ENCODE peak calls at places on chromosomes 5 and 9, in four cellular contexts. C is GM12878, B is HepG2, N is T47D. W is an unnamed sample.

GRCh38 chr9:93450817-93451761 is at the start of gene FAM120A:
- DNase-seq in N (peak; percentile 41), B (peak; percentile 38), C (no peak), W (no peak)

GRCh38 chr5:171813270-171813669 is 27.7 kb downstream of the SMIM23 start:
- DNase-seq in B (no peak), C (no peak), N (no peak), W (no peak)

GRCh38 chr9:74771262-74771585 is 116.5 kb downstream of the TRPM6 start:
- DNase-seq in B (no peak), N (no peak), C (no peak), W (no peak)

GRCh38 chr9:85522459-85523092 is 219.2 kb downstream of the AGTPBP1 start:
- DNase-seq in B (no peak), N (no peak), C (no peak), W (peak; percentile 85)

GRCh38 chr9:95446984-95447383 is 69.8 kb downstream of the PTCH1 start:
- DNase-seq in N (no peak), B (no peak), C (no peak), W (no peak)

GRCh38 chr5:17317499-17317898 is 100.1 kb downstream of the BASP1 start:
- DNase-seq in B (no peak), N (no peak), C (peak; percentile 25), W (no peak)

GRCh38 chr9:104863180-104863883 is 64.6 kb downstream of the ABCA1 start:
- DNase-seq in N (peak; percentile 98), B (peak; percentile 59), C (peak; percentile 7), W (no peak)

GRCh38 chr5:167573274-167574127 is 717.9 kb upstream of the WWC1 start:
- DNase-seq in N (no peak), B (no peak), C (no peak), W (peak; percentile 62)

GRCh38 chr5:179219661-179220620 is 125.3 kb downstream of the ADAMTS2 start:
- DNase-seq in C (no peak), B (no peak), N (no peak), W (no peak)

GRCh38 chr9:89182369-89182768 is 3.8 kb upstream of the SHC3 start:
- DNase-seq in N (no peak), C (no peak), B (no peak), W (no peak)

GRCh38 chr5:157994271-157994691 is 135.3 kb upstream of the CLINT1 start:
- DNase-seq in N (no peak), C (no peak), B (no peak), W (no peak)

GRCh38 chr5:148937830-148938534 is 111.6 kb downstream of the ADRB2 start:
- DNase-seq in N (no peak), B (no peak), C (no peak), W (peak; percentile 16)

GRCh38 chr5:151022511-151023018 is 2.2 kb downstream of the GPX3 start:
- DNase-seq in B (no peak), C (no peak), N (no peak), W (no peak)

GRCh38 chr5:126460977-126461376 is 37.8 kb downstream of the GRAMD2B start:
- DNase-seq in C (no peak), B (no peak), N (no peak), W (no peak)

GRCh38 chr5:7396169-7397004 is 449 bp downstream of the ADCY2 start:
- DNase-seq in C (no peak), N (peak; percentile 40), B (no peak), W (no peak)

GRCh38 chr9:110850401-110851135 is 182.0 kb downstream of the MUSK start:
- DNase-seq in N (no peak), C (no peak), B (no peak), W (no peak)

GRCh38 chr5:55694152-55694830 is 17.8 kb downstream of the SLC38A9 start:
- DNase-seq in C (no peak), B (peak; percentile 34), N (no peak), W (no peak)

GRCh38 chr5:132655821-132656773 is 1.9 kb upstream of the IL13 start:
- DNase-seq in B (no peak), N (no peak), C (no peak), W (peak; percentile 72)

GRCh38 chr9:90642570-90643539 is at the start of gene DIRAS2:
- DNase-seq in N (peak; percentile 31), C (no peak), B (no peak), W (peak; percentile 83)

GRCh38 chr5:145946112-145946861 is 9.9 kb downstream of the SH3RF2 start:
- DNase-seq in N (no peak), C (peak; percentile 27), B (peak; percentile 77), W (no peak)

GRCh38 chr9:121439711-121440110 is 59.9 kb downstream of the GGTA1 start:
- DNase-seq in C (no peak), N (no peak), B (no peak), W (no peak)

GRCh38 chr5:2381070-2381469 is 370.4 kb downstream of the IRX2 start:
- DNase-seq in N (no peak), B (no peak), C (no peak), W (no peak)
- TF ChIP-seq JUND in N (no peak), B (no peak), C (no peak), W (no peak)

DNA sequence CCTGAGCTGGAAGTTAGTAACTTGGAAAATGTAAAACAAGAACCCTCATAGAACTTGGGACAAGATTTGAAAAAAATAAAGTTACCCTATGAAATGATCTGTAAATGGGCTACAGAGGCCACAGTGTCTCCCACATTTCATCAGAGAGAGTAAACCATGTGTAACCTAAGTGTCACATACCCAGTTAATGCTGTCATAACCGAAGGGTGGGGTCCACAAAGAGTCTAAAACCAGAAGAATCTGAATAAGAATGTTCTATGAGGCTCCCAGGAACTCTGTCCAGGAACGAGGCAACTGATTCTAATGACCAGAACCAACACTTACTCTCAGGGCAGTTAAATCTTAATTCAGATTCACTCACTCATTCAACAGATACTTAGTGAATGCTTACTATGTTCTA is 1.0 kb upstream of the FAM13B start:
- DNase-seq in N (no peak), C (no peak), B (no peak), W (no peak)
- TF ChIP-seq JUND in N (no peak), C (no peak), B (no peak), W (no peak)

GRCh38 chr9:30349526-30350513 is 2034.6 kb upstream of the ACO1 start:
- DNase-seq in B (no peak), C (no peak), N (no peak), W (no peak)

GRCh38 chr9:30348904-30349303 is 2035.5 kb upstream of the ACO1 start:
- DNase-seq in C (no peak), N (no peak), B (no peak), W (no peak)
- TF ChIP-seq JUND in C (no peak), N (no peak), B (no peak), W (no peak)

DNA sequence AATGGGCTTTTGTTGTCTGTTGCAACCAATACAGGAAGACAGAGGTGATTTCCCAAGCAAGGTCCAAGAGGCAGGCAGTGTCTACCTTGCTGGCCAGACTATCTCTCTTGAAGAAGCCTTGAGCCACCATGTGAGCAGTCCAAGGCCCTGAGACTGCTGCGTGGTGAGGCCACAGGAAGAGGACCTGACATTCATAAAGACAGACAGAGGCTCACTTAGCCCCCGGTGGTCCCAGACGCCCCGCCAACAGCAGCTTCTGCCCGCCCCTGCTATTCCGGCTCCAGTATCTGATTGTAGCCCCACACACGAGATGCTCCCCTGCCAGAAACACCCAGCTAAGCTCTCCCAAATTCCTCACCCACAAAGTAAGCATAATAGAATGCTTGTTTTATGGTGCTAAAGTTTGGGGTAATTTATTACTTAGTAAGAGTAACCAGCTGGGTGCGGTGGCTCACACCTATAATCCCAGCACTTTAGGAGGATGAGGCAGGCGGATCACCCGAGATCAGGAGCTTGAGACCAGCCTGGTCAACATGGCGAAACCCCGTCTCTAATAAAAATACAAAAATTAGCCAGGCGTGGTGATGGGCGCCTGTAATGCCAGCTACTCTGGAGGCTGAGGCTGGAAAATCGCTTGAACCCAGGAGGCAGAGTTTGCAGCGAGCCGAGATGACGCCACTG is 22.8 kb upstream of the FUBP3 start:
- DNase-seq in N (no peak), C (no peak), B (no peak), W (no peak)
- TF ChIP-seq JUND in N (no peak), C (no peak), B (no peak), W (no peak)

DNA sequence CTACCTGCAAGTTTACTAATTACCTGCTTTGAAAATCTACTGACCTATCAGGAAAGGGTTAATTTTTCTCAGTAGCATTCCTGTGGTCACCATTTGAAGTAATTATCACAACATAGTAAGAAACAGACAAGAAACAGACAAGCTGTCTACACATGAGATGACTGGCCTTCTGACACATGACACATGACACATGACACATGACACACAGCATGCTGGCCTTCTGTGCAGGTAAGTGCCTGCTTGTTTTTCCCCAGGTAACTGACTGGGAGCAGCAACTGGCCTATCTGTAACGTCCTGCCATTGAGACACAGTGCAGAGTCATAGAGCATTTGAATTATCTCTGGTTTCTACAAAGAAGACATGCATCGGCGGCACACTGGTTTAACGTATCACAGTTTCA is 222.4 kb downstream of the CTNND2 start:
- DNase-seq in B (no peak), C (no peak), N (no peak), W (no peak)
- TF ChIP-seq JUND in B (no peak), C (no peak), N (no peak), W (no peak)

DNA sequence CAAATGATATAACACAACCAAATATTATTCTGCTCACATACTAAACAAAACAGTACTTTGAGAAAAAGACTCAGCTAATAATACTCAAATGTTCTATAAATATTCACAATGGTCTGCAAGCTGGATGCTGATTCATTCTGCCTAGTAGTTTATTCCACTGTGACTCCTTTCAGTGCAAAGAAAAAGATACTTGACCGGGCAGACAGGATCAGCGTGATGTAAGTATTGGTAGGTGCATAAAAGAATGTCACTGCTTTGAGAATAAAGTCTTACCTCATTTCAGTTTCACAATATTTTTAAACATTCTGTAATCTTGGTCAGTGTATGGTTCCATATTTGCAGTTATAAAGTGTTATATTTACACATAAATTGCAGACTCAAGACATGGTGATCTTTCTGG is 223.0 kb upstream of the NUDT12 start:
- DNase-seq in B (no peak), N (no peak), C (no peak), W (no peak)
- TF ChIP-seq JUND in B (no peak), N (no peak), C (no peak), W (no peak)

GRCh38 chr5:64789457-64789856 is 20.7 kb downstream of the CWC27 start:
- DNase-seq in C (no peak), N (no peak), B (no peak), W (no peak)

GRCh38 chr5:64792474-64792873 is 23.7 kb downstream of the CWC27 start:
- DNase-seq in N (no peak), B (peak; percentile 47), C (no peak), W (no peak)

GRCh38 chr5:64794053-64794770 is 25.5 kb downstream of the CWC27 start:
- DNase-seq in N (no peak), B (no peak), C (no peak), W (no peak)

GRCh38 chr5:64788156-64788555 is 19.4 kb downstream of the CWC27 start:
- DNase-seq in B (no peak), C (no peak), N (no peak), W (no peak)

DNA sequence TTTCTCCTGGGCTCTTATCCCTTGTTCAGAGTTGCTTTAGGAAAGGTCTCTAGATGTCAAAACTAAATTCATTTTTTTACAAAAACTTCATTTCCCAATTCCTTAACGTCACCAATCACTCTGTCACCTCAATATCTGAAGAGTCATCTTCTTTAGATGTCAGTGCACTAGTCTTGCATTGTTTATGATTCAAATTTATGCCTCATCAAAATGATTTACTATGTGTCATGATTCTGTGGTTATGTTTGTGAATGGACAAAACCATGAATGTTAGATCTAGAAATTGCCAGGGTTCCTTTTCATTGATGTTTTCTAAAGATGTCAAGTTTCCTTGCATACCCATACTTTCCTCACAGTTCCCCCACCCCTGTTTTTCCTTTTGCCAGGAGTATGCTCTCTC is 21.5 kb downstream of the CWC27 start:
- DNase-seq in B (no peak), C (no peak), N (no peak), W (no peak)
- TF ChIP-seq JUND in B (no peak), C (no peak), N (no peak), W (no peak)

GRCh38 chr5:72106922-72107873 is at the start of gene MAP1B:
- DNase-seq in B (peak; percentile 35), N (no peak), C (no peak), W (peak; percentile 85)
- TF ChIP-seq JUND in B (peak; percentile 50), N (no peak), C (no peak), W (peak; percentile 77)

W was measured in H1.